ENCODE peak calls at places on chromosome 1, in seven cellular contexts. One of them, this sample, is unnamed.

GRCh38 chr1:179883739-179884138 is 1.7 kb downstream of the TOR1AIP1 start:
- DNase-seq in body of pancreas: no peak
- DNase-seq in heart left ventricle: no peak
- DNase-seq in uterus: no peak
- DNase-seq in H1: no peak
- DNase-seq in thyroid gland: no peak
- DNase-seq in IMR-90: peak
- DNase-seq in this sample: no peak

GRCh38 chr1:6701437-6702153 is at the start of gene DNAJC11:
- DNase-seq in body of pancreas: peak
- DNase-seq in heart left ventricle: peak
- DNase-seq in uterus: peak
- DNase-seq in H1: peak
- DNase-seq in thyroid gland: peak
- DNase-seq in IMR-90: peak
- DNase-seq in this sample: peak

GRCh38 chr1:197320991-197321531 is 53.0 kb downstream of the CRB1 start:
- DNase-seq in body of pancreas: peak
- DNase-seq in heart left ventricle: no peak
- DNase-seq in uterus: no peak
- DNase-seq in H1: no peak
- DNase-seq in thyroid gland: peak
- DNase-seq in IMR-90: peak
- DNase-seq in this sample: peak

GRCh38 chr1:248858096-248858890 is 592 bp downstream of the ZNF692 start:
- DNase-seq in body of pancreas: peak
- DNase-seq in heart left ventricle: peak
- DNase-seq in uterus: peak
- DNase-seq in H1: peak
- DNase-seq in thyroid gland: peak
- DNase-seq in IMR-90: peak
- DNase-seq in this sample: peak

GRCh38 chr1:158520021-158520420 is 34.2 kb downstream of the OR6Y1 start:
- DNase-seq in body of pancreas: no peak
- DNase-seq in heart left ventricle: no peak
- DNase-seq in uterus: no peak
- DNase-seq in H1: no peak
- DNase-seq in thyroid gland: no peak
- DNase-seq in IMR-90: no peak
- DNase-seq in this sample: no peak

GRCh38 chr1:41379741-41380130 is 18.5 kb downstream of the FOXO6 start:
- DNase-seq in body of pancreas: peak
- DNase-seq in heart left ventricle: no peak
- DNase-seq in uterus: no peak
- DNase-seq in H1: no peak
- DNase-seq in thyroid gland: no peak
- DNase-seq in IMR-90: no peak
- DNase-seq in this sample: no peak

GRCh38 chr1:27436204-27437159 is 44.1 kb downstream of the GPR3 start:
- DNase-seq in body of pancreas: no peak
- DNase-seq in heart left ventricle: no peak
- DNase-seq in uterus: no peak
- DNase-seq in H1: no peak
- DNase-seq in thyroid gland: no peak
- DNase-seq in IMR-90: peak
- DNase-seq in this sample: no peak

GRCh38 chr1:79688932-79689331 is 682.4 kb upstream of the ADGRL4 start:
- DNase-seq in body of pancreas: no peak
- DNase-seq in heart left ventricle: no peak
- DNase-seq in uterus: no peak
- DNase-seq in H1: no peak
- DNase-seq in thyroid gland: no peak
- DNase-seq in IMR-90: no peak
- DNase-seq in this sample: no peak

GRCh38 chr1:201069636-201070035 is 42.6 kb downstream of the CACNA1S start:
- DNase-seq in body of pancreas: no peak
- DNase-seq in heart left ventricle: no peak
- DNase-seq in uterus: no peak
- DNase-seq in H1: no peak
- DNase-seq in thyroid gland: no peak
- DNase-seq in IMR-90: no peak
- DNase-seq in this sample: no peak

GRCh38 chr1:229432116-229432461 is 1.8 kb downstream of the ACTA1 start:
- DNase-seq in body of pancreas: no peak
- DNase-seq in heart left ventricle: no peak
- DNase-seq in uterus: no peak
- DNase-seq in H1: no peak
- DNase-seq in thyroid gland: no peak
- DNase-seq in IMR-90: no peak
- DNase-seq in this sample: no peak

GRCh38 chr1:229434641-229435051 is 752 bp upstream of the ACTA1 start:
- DNase-seq in body of pancreas: no peak
- DNase-seq in heart left ventricle: no peak
- DNase-seq in uterus: no peak
- DNase-seq in H1: peak
- DNase-seq in thyroid gland: no peak
- DNase-seq in IMR-90: no peak
- DNase-seq in this sample: no peak

GRCh38 chr1:229432905-229433304 is 989 bp downstream of the ACTA1 start:
- DNase-seq in body of pancreas: no peak
- DNase-seq in heart left ventricle: no peak
- DNase-seq in uterus: no peak
- DNase-seq in H1: no peak
- DNase-seq in thyroid gland: no peak
- DNase-seq in IMR-90: no peak
- DNase-seq in this sample: no peak

GRCh38 chr1:229433364-229434004 is 410 bp downstream of the ACTA1 start:
- DNase-seq in body of pancreas: no peak
- DNase-seq in heart left ventricle: no peak
- DNase-seq in uterus: no peak
- DNase-seq in H1: no peak
- DNase-seq in thyroid gland: no peak
- DNase-seq in IMR-90: no peak
- DNase-seq in this sample: no peak

GRCh38 chr1:229434005-229434640 is at the start of gene ACTA1:
- DNase-seq in body of pancreas: no peak
- DNase-seq in heart left ventricle: peak
- DNase-seq in uterus: no peak
- DNase-seq in H1: peak
- DNase-seq in thyroid gland: no peak
- DNase-seq in IMR-90: no peak
- DNase-seq in this sample: no peak
- H3K4me3 ChIP-seq in body of pancreas: no peak
- H3K4me3 ChIP-seq in heart left ventricle: peak
- H3K4me3 ChIP-seq in uterus: no peak
- H3K4me3 ChIP-seq in H1: peak
- H3K4me3 ChIP-seq in thyroid gland: no peak
- H3K4me3 ChIP-seq in IMR-90: no peak
- H3K4me3 ChIP-seq in this sample: no peak

GRCh38 chr1:110960777-110961420 is 2.8 kb downstream of the LRIF1 start:
- DNase-seq in body of pancreas: no peak
- DNase-seq in heart left ventricle: no peak
- DNase-seq in uterus: no peak
- DNase-seq in H1: no peak
- DNase-seq in thyroid gland: no peak
- DNase-seq in IMR-90: no peak
- DNase-seq in this sample: no peak

GRCh38 chr1:110962892-110963665 is 643 bp downstream of the LRIF1 start:
- DNase-seq in body of pancreas: peak
- DNase-seq in heart left ventricle: peak
- DNase-seq in uterus: peak
- DNase-seq in H1: peak
- DNase-seq in thyroid gland: peak
- DNase-seq in IMR-90: peak
- DNase-seq in this sample: peak

GRCh38 chr1:110961902-110962301 is 1.8 kb downstream of the LRIF1 start:
- DNase-seq in body of pancreas: no peak
- DNase-seq in heart left ventricle: no peak
- DNase-seq in uterus: no peak
- DNase-seq in H1: no peak
- DNase-seq in thyroid gland: no peak
- DNase-seq in IMR-90: no peak
- DNase-seq in this sample: no peak

GRCh38 chr1:110964400-110964903 is 730 bp upstream of the LRIF1 start:
- DNase-seq in body of pancreas: no peak
- DNase-seq in heart left ventricle: no peak
- DNase-seq in uterus: no peak
- DNase-seq in H1: no peak
- DNase-seq in thyroid gland: no peak
- DNase-seq in IMR-90: no peak
- DNase-seq in this sample: no peak

DNA sequence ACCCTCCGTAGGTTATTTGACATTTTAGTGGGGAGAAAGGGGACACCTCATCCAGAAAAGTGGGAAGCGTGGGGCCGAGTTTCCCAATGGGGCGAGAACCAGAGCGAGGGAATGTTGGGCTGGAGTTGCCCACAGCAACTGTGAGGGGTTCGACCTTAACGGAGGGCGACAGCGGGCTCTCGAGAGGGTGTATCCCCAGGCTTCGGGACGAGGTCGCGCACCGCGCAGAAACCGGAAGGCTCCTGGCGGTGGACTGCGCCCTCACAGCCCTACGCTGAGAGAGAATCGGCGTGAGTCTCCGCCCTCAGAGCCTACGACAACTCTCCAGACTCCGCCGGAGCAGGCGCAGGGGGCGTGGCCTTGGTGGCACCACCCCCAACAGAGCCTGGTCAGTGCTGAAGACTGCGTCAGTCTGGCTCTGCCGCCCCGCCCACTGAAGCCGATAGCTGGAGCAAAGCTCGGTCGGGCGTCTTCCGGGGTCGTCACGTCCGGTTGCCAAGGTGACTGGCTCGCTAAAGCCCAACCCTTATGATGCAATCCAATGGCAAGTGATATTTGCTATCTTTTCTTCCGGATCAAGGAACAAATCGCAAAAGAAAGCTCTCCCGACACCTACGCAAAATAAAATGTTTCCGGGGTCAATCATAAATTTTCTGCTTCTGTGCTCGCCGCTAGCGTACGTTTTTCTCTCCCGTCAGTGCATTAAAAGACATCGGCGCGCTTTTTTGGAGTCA is at the start of gene LRIF1:
- DNase-seq in body of pancreas: peak
- DNase-seq in heart left ventricle: peak
- DNase-seq in uterus: peak
- DNase-seq in H1: peak
- DNase-seq in thyroid gland: peak
- DNase-seq in IMR-90: peak
- DNase-seq in this sample: peak
- TF ChIP-seq POLR2A in body of pancreas: peak
- TF ChIP-seq POLR2A in heart left ventricle: peak
- TF ChIP-seq POLR2A in uterus: peak
- TF ChIP-seq POLR2A in H1: peak
- TF ChIP-seq POLR2A in thyroid gland: peak
- TF ChIP-seq POLR2A in IMR-90: peak
- TF ChIP-seq POLR2A in this sample: peak

DNA sequence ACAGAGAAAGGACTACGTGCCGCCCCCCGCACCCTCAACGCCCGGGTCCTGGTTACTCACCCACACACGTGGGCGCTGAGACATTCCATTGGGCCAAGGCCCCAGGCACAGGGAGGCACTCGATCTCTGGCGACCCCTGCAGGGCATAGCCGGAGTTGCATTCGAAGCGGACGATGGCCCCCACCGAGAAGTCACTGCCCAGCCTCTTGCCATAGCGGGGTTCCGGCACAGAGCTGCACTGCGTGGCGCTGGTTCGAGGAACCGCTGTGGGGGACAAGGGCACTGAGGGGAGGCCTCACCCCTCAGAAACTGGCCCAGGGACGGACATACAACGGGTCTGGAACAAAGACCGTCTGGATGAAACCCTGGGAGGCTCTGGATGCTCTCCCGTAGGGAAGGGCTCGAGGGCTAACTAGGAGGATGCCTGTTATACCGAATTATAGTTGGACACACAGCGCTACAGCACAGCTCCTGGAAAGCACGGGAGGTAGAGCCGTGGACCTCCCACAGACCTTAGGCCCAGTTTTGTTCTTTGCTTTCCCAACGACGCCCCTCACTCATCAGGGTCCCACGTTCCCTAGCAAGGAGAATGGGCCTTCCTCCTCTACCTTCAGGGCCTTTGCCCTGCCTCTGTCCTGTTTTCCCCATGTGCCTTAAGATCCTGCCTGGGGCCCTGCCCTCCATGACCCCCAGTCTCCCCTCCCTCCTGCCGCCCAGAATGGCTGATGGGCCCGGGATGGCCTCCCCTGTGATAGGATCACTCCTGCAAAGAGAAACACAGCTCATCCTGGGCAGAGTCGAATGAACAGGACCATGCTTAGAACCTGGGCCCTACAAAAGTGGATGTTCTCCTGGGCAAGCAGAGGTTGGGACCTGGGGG is 152.8 kb downstream of the ZSCAN20 start:
- DNase-seq in body of pancreas: no peak
- DNase-seq in heart left ventricle: no peak
- DNase-seq in uterus: no peak
- DNase-seq in H1: peak
- DNase-seq in thyroid gland: no peak
- DNase-seq in IMR-90: no peak
- DNase-seq in this sample: no peak
- TF ChIP-seq CTCF in body of pancreas: no peak
- TF ChIP-seq CTCF in heart left ventricle: no peak
- TF ChIP-seq CTCF in uterus: no peak
- TF ChIP-seq CTCF in H1: peak
- TF ChIP-seq CTCF in thyroid gland: no peak
- TF ChIP-seq CTCF in IMR-90: peak
- TF ChIP-seq CTCF in this sample: no peak

GRCh38 chr1:110243581-110243980 is 33.5 kb downstream of the KCNC4 start:
- DNase-seq in body of pancreas: no peak
- DNase-seq in heart left ventricle: no peak
- DNase-seq in uterus: no peak
- DNase-seq in H1: no peak
- DNase-seq in thyroid gland: no peak
- DNase-seq in IMR-90: no peak
- DNase-seq in this sample: no peak

GRCh38 chr1:110241516-110241915 is 31.4 kb downstream of the KCNC4 start:
- DNase-seq in body of pancreas: no peak
- DNase-seq in heart left ventricle: no peak
- DNase-seq in uterus: no peak
- DNase-seq in H1: no peak
- DNase-seq in thyroid gland: no peak
- DNase-seq in IMR-90: no peak
- DNase-seq in this sample: no peak

GRCh38 chr1:110242062-110242461 is 31.9 kb downstream of the KCNC4 start:
- DNase-seq in body of pancreas: peak
- DNase-seq in heart left ventricle: no peak
- DNase-seq in uterus: no peak
- DNase-seq in H1: no peak
- DNase-seq in thyroid gland: no peak
- DNase-seq in IMR-90: no peak
- DNase-seq in this sample: no peak

GRCh38 chr1:110242731-110243130 is 32.6 kb downstream of the KCNC4 start:
- DNase-seq in body of pancreas: peak
- DNase-seq in heart left ventricle: no peak
- DNase-seq in uterus: no peak
- DNase-seq in H1: no peak
- DNase-seq in thyroid gland: no peak
- DNase-seq in IMR-90: no peak
- DNase-seq in this sample: no peak

DNA sequence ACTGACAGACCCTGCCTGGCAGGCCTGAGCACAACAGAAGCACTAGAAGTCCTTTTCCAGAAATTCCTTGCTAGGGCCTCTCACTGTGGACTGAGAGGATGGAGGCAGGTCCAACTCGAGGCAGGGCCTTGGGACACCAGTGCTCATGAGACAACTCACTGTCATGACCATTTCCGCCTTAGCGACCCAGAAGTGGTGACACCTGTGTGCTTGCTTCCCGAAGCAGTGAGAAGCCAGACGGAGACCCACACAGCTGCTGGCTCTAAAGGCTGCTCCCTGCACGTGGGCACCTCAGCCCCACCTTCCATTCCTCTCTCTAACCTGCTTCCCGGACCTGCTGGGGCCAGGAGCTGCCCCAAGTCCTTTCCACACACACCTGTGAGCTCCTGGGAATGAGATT is 33.0 kb downstream of the KCNC4 start:
- DNase-seq in body of pancreas: no peak
- DNase-seq in heart left ventricle: no peak
- DNase-seq in uterus: no peak
- DNase-seq in H1: no peak
- DNase-seq in thyroid gland: no peak
- DNase-seq in IMR-90: no peak
- DNase-seq in this sample: no peak
- H3K4me3 ChIP-seq in body of pancreas: no peak
- H3K4me3 ChIP-seq in heart left ventricle: no peak
- H3K4me3 ChIP-seq in uterus: no peak
- H3K4me3 ChIP-seq in H1: no peak
- H3K4me3 ChIP-seq in thyroid gland: no peak
- H3K4me3 ChIP-seq in IMR-90: no peak
- H3K4me3 ChIP-seq in this sample: no peak